ENCODE peak calls at places on chromosomes 5 and 9, in five cellular contexts. P, M, W, E and N are unnamed samples.

GRCh38 chr5:137073192-137073591 is 425.9 kb downstream of the SPOCK1 start:
- DNase-seq in M (no peak), E (peak), P (no peak), W (no peak), N (no peak)

GRCh38 chr5:173505634-173506033 is 110.8 kb downstream of the BOD1 start:
- DNase-seq in W (no peak), E (no peak), M (no peak), P (no peak), N (no peak)

GRCh38 chr9:3740690-3741419 is 215.1 kb upstream of the RFX3 start:
- DNase-seq in M (no peak), W (no peak), E (peak), P (no peak), N (no peak)

GRCh38 chr9:133493845-133494540 is 15.1 kb upstream of the SLC2A6 start:
- DNase-seq in E (no peak), M (no peak), W (no peak), P (no peak), N (no peak)

GRCh38 chr5:147617711-147618110 is 107.8 kb upstream of the DPYSL3 start:
- DNase-seq in E (no peak), M (no peak), P (no peak), W (no peak), N (no peak)

GRCh38 chr5:13034048-13034447 is 910.4 kb downstream of the DNAH5 start:
- DNase-seq in E (no peak), P (no peak), W (no peak), M (no peak), N (no peak)

GRCh38 chr5:58925627-58926545 is 343.0 kb downstream of the RAB3C start:
- DNase-seq in W (no peak), E (no peak), P (no peak), M (no peak), N (no peak)

GRCh38 chr9:70506159-70506558 is 91.7 kb upstream of the KLF9 start:
- DNase-seq in M (no peak), W (no peak), E (peak), P (no peak), N (no peak)

GRCh38 chr5:133249593-133249992 is 197.8 kb downstream of the HSPA4 start:
- DNase-seq in E (no peak), P (peak), W (no peak), M (no peak), N (no peak)

GRCh38 chr9:104075801-104076753 is 18.0 kb upstream of the SMC2 start:
- DNase-seq in E (peak), M (no peak), P (no peak), W (no peak), N (no peak)

GRCh38 chr5:175709276-175709781 is 51.5 kb downstream of the HRH2 start:
- DNase-seq in E (no peak), P (no peak), W (no peak), M (no peak), N (no peak)

GRCh38 chr5:157502143-157502647 is 42.2 kb downstream of the NIPAL4 start:
- DNase-seq in E (no peak), M (no peak), P (no peak), W (no peak), N (peak)

GRCh38 chr9:4106081-4106491 is 193.8 kb downstream of the GLIS3 start:
- DNase-seq in W (no peak), P (no peak), E (no peak), M (no peak), N (no peak)

GRCh38 chr5:60366489-60366888 is 333.5 kb downstream of the DEPDC1B start:
- DNase-seq in W (no peak), E (no peak), M (no peak), P (no peak), N (no peak)

GRCh38 chr9:71859939-71860338 is 51.1 kb downstream of the ABHD17B start:
- DNase-seq in W (peak), P (peak), E (no peak), M (no peak), N (no peak)

GRCh38 chr9:136010176-136010575 is 49.0 kb upstream of the UBAC1 start:
- DNase-seq in W (no peak), E (no peak), P (no peak), M (no peak), N (no peak)

GRCh38 chr5:148831590-148832565 is 5.5 kb downstream of the ADRB2 start:
- DNase-seq in M (no peak), P (no peak), W (no peak), E (no peak), N (peak)

GRCh38 chr5:55600536-55601208 is 65.9 kb upstream of the PLPP1 start:
- DNase-seq in M (no peak), W (peak), P (peak), E (peak), N (no peak)

GRCh38 chr5:122073023-122073422 is 5.0 kb downstream of the LOX start:
- DNase-seq in P (no peak), W (no peak), E (no peak), M (no peak), N (no peak)

GRCh38 chr9:109599131-109599530 is 101.0 kb upstream of the PTPN3 start:
- DNase-seq in E (no peak), M (no peak), W (no peak), P (no peak), N (no peak)

GRCh38 chr5:164784230-164784629 is 1278.8 kb downstream of the MAT2B start:
- DNase-seq in P (no peak), E (no peak), M (no peak), W (no peak), N (no peak)

DNA sequence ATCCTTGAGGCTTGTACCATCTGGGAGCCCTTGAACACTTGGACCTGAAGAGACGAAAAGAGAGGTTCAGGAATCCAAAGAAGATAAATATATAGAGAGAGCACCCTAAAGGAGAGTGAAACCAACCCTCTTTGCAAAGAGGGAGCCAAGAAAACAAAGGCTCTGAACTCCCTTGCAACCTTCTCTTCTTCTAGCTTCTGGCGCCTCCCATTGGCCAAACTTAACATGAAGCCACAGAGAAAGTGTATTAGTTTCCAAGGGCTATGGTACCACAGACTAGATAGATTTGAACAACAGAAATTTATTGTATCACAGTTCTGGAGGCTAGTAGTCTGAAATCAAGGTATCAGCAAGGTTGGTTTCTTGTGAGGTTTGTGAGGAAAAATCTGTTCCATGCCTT is 175.1 kb downstream of the HCN1 start:
- DNase-seq in E (peak), P (peak), M (no peak), W (peak), N (no peak)
- H3K4me3 ChIP-seq in E (no peak), P (no peak), M (no peak), W (no peak), N (no peak)

GRCh38 chr9:489198-490197 is 274.8 kb downstream of the DOCK8 start:
- DNase-seq in M (no peak), P (peak), E (no peak), W (no peak), N (no peak)

GRCh38 chr9:495739-496138 is 281.1 kb downstream of the DOCK8 start:
- DNase-seq in M (no peak), E (no peak), P (no peak), W (no peak), N (no peak)

DNA sequence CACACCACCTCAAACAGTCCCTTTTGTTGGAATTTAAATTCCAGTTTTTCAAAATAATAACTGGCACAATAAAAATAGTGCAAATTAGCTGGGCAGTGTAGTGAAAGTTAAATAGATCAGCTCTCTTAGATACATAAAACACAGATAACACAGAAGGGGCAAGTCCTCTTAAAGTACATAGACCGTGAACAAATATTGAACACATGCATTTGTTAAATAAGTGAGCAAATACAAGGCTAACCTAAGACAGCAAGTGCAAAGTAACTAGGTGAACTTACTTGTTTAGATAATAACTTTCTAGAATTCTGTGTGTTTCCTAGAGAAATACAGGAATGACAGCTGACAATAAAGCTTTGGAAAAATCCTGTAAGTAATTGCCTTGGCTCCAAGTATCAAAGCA is 280.1 kb downstream of the DOCK8 start:
- DNase-seq in P (no peak), E (no peak), M (no peak), W (no peak), N (no peak)
- H3K4me3 ChIP-seq in P (no peak), E (no peak), M (no peak), W (no peak), N (no peak)

GRCh38 chr5:84290673-84291072 is 94.0 kb downstream of the EDIL3 start:
- DNase-seq in P (no peak), M (no peak), W (no peak), E (no peak), N (no peak)
- H3K4me3 ChIP-seq in P (no peak), M (no peak), W (no peak), E (no peak), N (no peak)

GRCh38 chr5:143399616-143400540 is 3.6 kb downstream of the NR3C1 start:
- DNase-seq in W (no peak), E (no peak), P (no peak), M (no peak), N (no peak)
- H3K4me3 ChIP-seq in W (no peak), E (peak), P (peak), M (peak), N (peak)